ENCODE peak calls at places on chromosome 2, in ten cellular contexts. G is HCT116; Y is sigmoid colon; P is kidney; R is OCI-LY7; J is MM.1S; F is cardiac muscle cell; N is transverse colon; O is CD4-positive, alpha-beta memory T cell; E is PC-3. B is an unnamed sample. For H3K4me1, the result is how much of the 10 kb centered on the place peaks cover.

GRCh38 chr2:10452334-10452733 is 4.2 kb upstream of the ODC1 start:
- DNase-seq in J (no peak), F (no peak), E (peak), G (no peak), R (no peak), O (no peak), N (peak), Y (peak), P (no peak), B (no peak)

GRCh38 chr2:29657674-29658073 is 263.7 kb downstream of the ALK start:
- DNase-seq in E (no peak), O (no peak), J (no peak), N (no peak), R (no peak), G (no peak), Y (no peak), P (no peak), F (no peak), B (no peak)

GRCh38 chr2:231398585-231398984 is 3.1 kb downstream of the B3GNT7 start:
- DNase-seq in G (no peak), O (no peak), P (no peak), J (no peak), N (no peak), E (no peak), F (no peak), R (no peak), Y (no peak), B (no peak)

GRCh38 chr2:7007846-7008741 is 90.9 kb downstream of the RNF144A start:
- DNase-seq in F (peak), N (peak), G (no peak), Y (peak), J (no peak), R (no peak), O (no peak), E (peak), P (peak), B (peak)

GRCh38 chr2:143762176-143762928 is 633.1 kb downstream of the ARHGAP15 start:
- DNase-seq in R (no peak), J (no peak), P (no peak), E (peak), N (no peak), F (no peak), Y (no peak), G (no peak), O (no peak), B (no peak)

GRCh38 chr2:143264851-143265250 is 135.6 kb downstream of the ARHGAP15 start:
- DNase-seq in F (no peak), N (no peak), E (peak), O (no peak), Y (no peak), R (no peak), G (no peak), J (no peak), P (no peak), B (no peak)

GRCh38 chr2:56248965-56249742 is 65.4 kb downstream of the CCDC85A start:
- DNase-seq in J (no peak), E (no peak), O (no peak), N (no peak), Y (no peak), G (no peak), R (no peak), F (peak), P (no peak), B (no peak)

GRCh38 chr2:207704031-207704430 is 7.4 kb upstream of the CCNYL1 start:
- DNase-seq in O (no peak), G (no peak), N (no peak), R (no peak), P (no peak), E (no peak), J (no peak), Y (no peak), F (no peak), B (no peak)

GRCh38 chr2:240965296-240965904 is 33.0 kb upstream of the SNED1 start:
- DNase-seq in O (no peak), F (no peak), J (no peak), R (no peak), Y (peak), N (peak), E (no peak), P (peak), G (no peak), B (no peak)

GRCh38 chr2:240622631-240623235 is 2.5 kb upstream of the GPR35 start:
- DNase-seq in F (no peak), G (no peak), Y (peak), O (peak), N (peak), P (peak), E (no peak), J (no peak), R (no peak), B (peak)

GRCh38 chr2:198371902-198372611 is 567.7 kb downstream of the PLCL1 start:
- DNase-seq in N (no peak), Y (no peak), E (peak), O (peak), J (peak), P (no peak), F (no peak), G (no peak), R (peak), B (no peak)

GRCh38 chr2:36455011-36455410 is 99.4 kb downstream of the CRIM1 start:
- DNase-seq in Y (no peak), N (no peak), P (no peak), F (no peak), G (no peak), J (no peak), R (no peak), E (no peak), O (no peak), B (no peak)

GRCh38 chr2:206989306-206989705 is 50.0 kb downstream of the CPO start:
- DNase-seq in E (peak), N (peak), J (peak), F (peak), R (peak), P (no peak), Y (no peak), O (no peak), G (peak), B (no peak)

GRCh38 chr2:119231975-119232665 is 8.5 kb downstream of the STEAP3 start:
- DNase-seq in N (no peak), R (no peak), J (no peak), E (peak), P (no peak), G (no peak), O (no peak), Y (no peak), F (no peak), B (no peak)

GRCh38 chr2:170525566-170525900 is 189.6 kb upstream of the SP5 start:
- DNase-seq in E (peak), P (peak), R (no peak), Y (peak), F (no peak), O (no peak), J (no peak), G (peak), N (peak), B (peak)

GRCh38 chr2:20557635-20558034 is 93.3 kb downstream of the HS1BP3 start:
- DNase-seq in G (no peak), P (no peak), J (no peak), R (no peak), F (no peak), O (no peak), Y (no peak), E (no peak), N (no peak), B (no peak)

GRCh38 chr2:203453858-203454451 is 81.1 kb downstream of the RAPH1 start:
- DNase-seq in G (peak), R (peak), P (no peak), N (no peak), Y (no peak), F (peak), O (peak), J (peak), E (peak), B (no peak)

GRCh38 chr2:223797073-223797472 is 40.3 kb downstream of the AP1S3 start:
- DNase-seq in R (no peak), F (no peak), O (no peak), G (peak), J (no peak), P (no peak), E (peak), Y (no peak), N (no peak), B (no peak)

GRCh38 chr2:133365117-133365516 is 203.1 kb downstream of the NCKAP5 start:
- DNase-seq in R (no peak), J (no peak), Y (no peak), G (no peak), N (no peak), P (no peak), O (no peak), E (no peak), F (no peak), B (no peak)

GRCh38 chr2:31137211-31138036 is 816 bp downstream of the GALNT14 start:
- DNase-seq in E (peak), O (no peak), G (no peak), N (no peak), P (peak), Y (no peak), J (peak), R (peak), F (peak), B (no peak)

GRCh38 chr2:61980758-61981157 is 75.3 kb downstream of the COMMD1 start:
- DNase-seq in N (no peak), O (no peak), R (no peak), J (no peak), P (no peak), G (no peak), F (no peak), Y (no peak), E (no peak), B (no peak)

GRCh38 chr2:202135111-202135874 is 62.2 kb downstream of the KIAA2012 start:
- DNase-seq in F (no peak), O (no peak), N (peak), J (no peak), E (peak), R (no peak), Y (peak), G (no peak), P (peak), B (peak)

GRCh38 chr2:236831698-236832097 is 254.0 kb upstream of the COPS8 start:
- DNase-seq in O (no peak), E (no peak), Y (no peak), G (no peak), P (no peak), R (no peak), N (no peak), J (no peak), F (no peak), B (no peak)

GRCh38 chr2:26607698-26608097 is 33.5 kb downstream of the CIB4 start:
- DNase-seq in E (no peak), O (no peak), N (no peak), Y (no peak), P (no peak), R (no peak), G (no peak), J (no peak), F (no peak), B (no peak)

GRCh38 chr2:19810148-19810547 is 91.6 kb downstream of the TTC32 start:
- DNase-seq in R (no peak), J (no peak), G (no peak), F (no peak), E (no peak), P (no peak), N (no peak), O (no peak), Y (no peak), B (no peak)

GRCh38 chr2:215737496-215737895 is 275.9 kb downstream of the MREG start:
- DNase-seq in O (no peak), G (no peak), P (no peak), F (no peak), E (no peak), N (no peak), J (no peak), Y (no peak), R (no peak), B (no peak)

GRCh38 chr2:191304939-191305875 is 60.0 kb downstream of the MYO1B start:
- DNase-seq in O (no peak), F (no peak), E (no peak), G (no peak), R (no peak), N (peak), J (no peak), Y (peak), P (no peak), B (no peak)

GRCh38 chr2:100350661-100351185 is 28.4 kb upstream of the LONRF2 start:
- DNase-seq in O (no peak), N (no peak), P (peak), F (no peak), G (no peak), E (no peak), J (no peak), R (no peak), Y (no peak), B (no peak)

GRCh38 chr2:172525601-172526000 is 30.3 kb upstream of the PDK1 start:
- DNase-seq in Y (no peak), R (peak), E (peak), P (no peak), G (no peak), N (no peak), O (no peak), F (no peak), J (no peak), B (no peak)

GRCh38 chr2:173432049-173432754 is 77.5 kb downstream of the CDCA7 start:
- DNase-seq in G (no peak), J (no peak), P (no peak), Y (no peak), N (no peak), F (no peak), E (peak), R (no peak), O (no peak), B (no peak)

GRCh38 chr2:117980783-117981676 is 32.8 kb downstream of the CCDC93 start:
- DNase-seq in N (no peak), G (no peak), P (no peak), Y (no peak), J (no peak), E (peak), O (no peak), F (no peak), R (no peak), B (no peak)

GRCh38 chr2:67880291-67880761 is 182.5 kb downstream of the C1D start:
- DNase-seq in O (no peak), P (peak), Y (no peak), J (no peak), F (no peak), R (no peak), G (no peak), E (no peak), N (no peak), B (no peak)

GRCh38 chr2:192551760-192552159 is 357.0 kb upstream of the TMEFF2 start:
- DNase-seq in O (no peak), G (no peak), N (no peak), F (no peak), J (no peak), E (no peak), P (no peak), Y (no peak), R (no peak), B (no peak)

GRCh38 chr2:106219813-106220212 is 25.7 kb upstream of the UXS1 start:
- DNase-seq in Y (no peak), E (no peak), G (no peak), O (no peak), R (no peak), J (no peak), F (peak), P (no peak), N (no peak), B (no peak)

DNA sequence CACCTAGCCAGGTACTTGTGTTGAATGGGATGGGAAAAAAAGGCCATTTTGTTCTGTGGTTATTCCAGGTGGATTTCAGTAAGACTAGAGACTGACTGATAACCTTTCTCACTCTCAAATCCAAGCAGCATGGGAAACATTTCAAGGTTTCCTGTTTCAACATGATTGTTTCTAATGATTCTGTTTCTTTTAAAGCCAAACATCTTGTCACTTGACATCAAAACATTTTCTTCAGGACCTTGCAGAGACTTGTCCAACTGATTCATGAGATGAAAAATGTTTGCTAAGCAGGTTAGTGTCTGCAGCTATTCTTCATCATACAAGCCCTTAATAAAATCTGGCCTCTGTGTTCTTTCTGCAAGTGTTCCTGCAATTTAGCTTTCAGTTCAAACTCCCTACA is 456.5 kb upstream of the CWC22 start:
- DNase-seq in N (no peak), J (no peak), Y (no peak), E (no peak), O (no peak), R (no peak), P (no peak), G (no peak), F (no peak), B (no peak)
- H3K27ac ChIP-seq in N (no peak), J (no peak), Y (no peak), E (no peak), O (no peak), R (no peak), P (no peak), G (no peak), F (no peak), B (no peak)

DNA sequence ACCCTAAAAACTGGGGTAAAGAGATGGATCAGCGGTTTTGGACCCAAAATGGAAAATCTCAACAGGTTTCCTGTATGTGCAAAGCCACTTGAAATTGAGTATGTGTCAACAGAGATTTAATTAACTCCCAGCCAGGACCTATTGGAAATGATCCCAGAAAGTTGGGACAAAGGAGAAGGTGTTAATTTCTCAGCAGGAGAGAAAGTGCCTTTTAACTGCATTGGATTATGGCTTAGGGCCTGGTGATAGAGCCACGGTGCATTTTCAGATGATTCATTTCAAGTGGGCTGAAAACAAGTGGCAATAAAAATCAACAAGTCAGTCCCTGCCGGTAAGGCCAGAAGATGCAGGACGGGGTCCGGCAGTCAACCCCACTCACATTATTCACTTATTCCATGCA is 80.2 kb upstream of the BCL11A start:
- DNase-seq in F (no peak), G (no peak), R (no peak), E (no peak), P (no peak), Y (no peak), J (no peak), N (no peak), O (no peak), B (no peak)
- H3K4me1 ChIP-seq in F (under half), G (under half), R (under half), E (under half), P (under half), Y (under half), J (under half), N (under half), O (under half), B (under half)

DNA sequence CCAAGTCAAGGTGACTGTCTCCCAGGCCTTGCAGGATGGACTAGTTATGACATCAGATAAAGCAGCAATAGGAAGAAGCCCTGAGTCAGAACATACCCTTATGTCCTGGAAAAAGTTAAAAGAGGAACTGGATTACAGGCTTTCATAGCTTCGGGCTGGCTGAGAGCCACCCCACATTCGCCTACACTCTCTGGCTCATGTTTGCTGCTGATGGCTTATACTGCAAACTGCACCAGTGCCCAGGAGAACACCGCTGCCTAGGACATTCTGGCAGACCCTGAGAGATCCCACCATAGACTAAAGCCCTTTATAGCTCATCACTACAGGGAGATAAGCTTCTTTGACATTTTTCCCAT is 20.3 kb downstream of the SLC8A1 start:
- DNase-seq in Y (peak), R (no peak), O (no peak), F (no peak), J (no peak), N (no peak), G (no peak), P (no peak), E (peak), B (peak)
- H3K27ac ChIP-seq in Y (peak), R (no peak), O (no peak), F (peak), J (no peak), N (peak), G (no peak), P (no peak), E (no peak), B (peak)

GRCh38 chr2:46850742-46851141 is 64.9 kb downstream of the MCFD2 start:
- DNase-seq in G (no peak), N (peak), O (no peak), P (peak), F (no peak), Y (peak), R (no peak), J (no peak), E (peak), B (no peak)
- H3K4me1 ChIP-seq in G (half or more), N (half or more), O (under half), P (half or more), F (under half), Y (under half), R (under half), J (under half), E (half or more), B (half or more)

GRCh38 chr2:59206361-59206760 is 965.2 kb upstream of the FANCL start:
- DNase-seq in O (no peak), N (no peak), Y (no peak), R (no peak), J (no peak), F (no peak), E (no peak), G (no peak), P (no peak), B (no peak)
- H3K27ac ChIP-seq in O (no peak), N (no peak), Y (no peak), R (no peak), J (no peak), F (no peak), E (no peak), G (no peak), P (no peak), B (no peak)

DNA sequence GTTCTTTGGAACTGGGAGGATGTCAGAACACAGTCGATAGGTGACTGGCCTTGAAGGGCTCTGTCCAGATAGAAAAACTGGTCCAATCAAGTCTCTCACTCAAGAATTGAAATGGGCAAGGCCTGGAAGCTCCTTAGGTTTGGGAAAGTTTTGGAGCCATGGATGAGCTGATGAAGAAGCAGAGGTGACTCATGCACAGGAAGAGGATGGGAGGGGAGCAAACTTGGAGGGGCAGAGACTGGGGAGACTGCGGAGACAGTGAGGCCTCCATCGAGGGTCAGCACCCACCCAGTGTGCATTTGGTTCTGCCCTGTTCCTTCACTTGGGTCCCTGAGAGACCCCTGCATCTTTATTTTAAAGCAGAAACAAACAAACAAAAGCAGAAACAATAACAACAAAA is 41.1 kb downstream of the SOWAHC start:
- DNase-seq in F (no peak), P (no peak), J (no peak), E (no peak), G (no peak), O (no peak), R (no peak), Y (no peak), N (no peak), B (no peak)
- H3K4me1 ChIP-seq in F (under half), P (under half), J (under half), E (under half), G (under half), O (under half), R (under half), Y (under half), N (under half), B (under half)

GRCh38 chr2:238378230-238379095 is 48.3 kb upstream of the ASB1 start:
- DNase-seq in R (no peak), P (no peak), O (no peak), E (no peak), F (no peak), N (no peak), J (no peak), G (no peak), Y (no peak), B (no peak)
- H3K27ac ChIP-seq in R (no peak), P (no peak), O (no peak), E (no peak), F (no peak), N (no peak), J (no peak), G (no peak), Y (no peak), B (peak)

B was measured in ascending aorta.